ENCODE peak calls at places on chromosomes 6 and 20, in ten cellular contexts. M is fibroblast of lung; E is EL; T is CD4-positive, alpha-beta memory T cell; V is T follicular helper cell; G is endothelial cell; X is EH; W is left ventricle myocardium inferior; L is activated naive CD4-positive, alpha-beta T cell; R is naive thymus-derived CD4-positive, alpha-beta T cell. I is an unnamed sample.

GRCh38 chr6:18121580-18122127 is 823 bp downstream of the NHLRC1 start:
- DNase-seq in R (no peak), T (no peak), M (no peak), V (no peak), E (no peak), W (no peak), G (no peak), L (no peak), X (no peak), I (no peak)

GRCh38 chr6:82298012-82298411 is 50.5 kb upstream of the IBTK start:
- DNase-seq in L (no peak), R (no peak), G (no peak), V (no peak), W (no peak), M (peak), X (peak), T (no peak), E (peak), I (no peak)

GRCh38 chr20:62832212-62832922 is 15.5 kb downstream of the COL9A3 start:
- DNase-seq in G (no peak), T (no peak), X (no peak), M (peak), W (no peak), L (no peak), R (no peak), E (no peak), V (no peak), I (peak)

GRCh38 chr6:125995972-125996580 is 9.7 kb downstream of the TRMT11 start:
- DNase-seq in V (peak), R (peak), M (peak), E (peak), G (peak), L (peak), X (peak), T (peak), W (peak), I (peak)

GRCh38 chr6:166626177-166627038 is 643 bp downstream of the RPS6KA2 start:
- DNase-seq in W (no peak), R (peak), X (peak), V (peak), M (peak), L (no peak), T (peak), E (peak), G (peak), I (peak)

GRCh38 chr20:37137547-37137946 is 41.6 kb upstream of the RPN2 start:
- DNase-seq in L (no peak), T (no peak), X (no peak), W (no peak), R (no peak), M (no peak), G (no peak), E (no peak), V (no peak), I (no peak)

GRCh38 chr6:168709034-168709433 is 268.1 kb downstream of the SMOC2 start:
- DNase-seq in W (no peak), M (no peak), G (no peak), R (no peak), X (no peak), T (no peak), L (no peak), E (no peak), V (no peak), I (no peak)

GRCh38 chr6:3277851-3278416 is 19.2 kb downstream of the PSMG4 start:
- DNase-seq in G (no peak), T (no peak), X (no peak), R (no peak), W (no peak), E (no peak), M (no peak), L (no peak), V (no peak), I (no peak)

GRCh38 chr6:34145161-34146020 is 496 bp downstream of the GRM4 start:
- DNase-seq in G (peak), X (peak), T (peak), L (no peak), W (no peak), M (peak), R (peak), V (no peak), E (peak), I (peak)

GRCh38 chr20:52899221-52899620 is 72.9 kb upstream of the TSHZ2 start:
- DNase-seq in R (no peak), T (no peak), E (no peak), L (no peak), X (no peak), V (no peak), G (no peak), M (no peak), W (no peak), I (no peak)

GRCh38 chr6:140979642-140980091 is 1153.1 kb upstream of the GJE1 start:
- DNase-seq in X (peak), R (no peak), E (peak), M (peak), W (no peak), V (no peak), L (no peak), G (no peak), T (no peak), I (no peak)

GRCh38 chr6:44396968-44397367 is 9.5 kb downstream of the CDC5L start:
- DNase-seq in L (no peak), E (no peak), M (no peak), V (no peak), T (no peak), X (no peak), W (no peak), G (no peak), R (no peak), I (no peak)

GRCh38 chr6:108350528-108350927 is 55.7 kb downstream of the AFG1L start:
- DNase-seq in W (no peak), M (no peak), R (no peak), V (no peak), X (no peak), L (no peak), E (no peak), T (no peak), G (no peak), I (no peak)

GRCh38 chr6:159460476-159460875 is 232.6 kb downstream of the SOD2 start:
- DNase-seq in R (no peak), L (no peak), E (no peak), X (no peak), W (no peak), M (no peak), V (no peak), G (no peak), T (no peak), I (no peak)

GRCh38 chr6:3808759-3809514 is 40.2 kb upstream of the FAM50B start:
- DNase-seq in M (peak), G (no peak), E (peak), V (no peak), T (no peak), L (no peak), R (no peak), W (peak), X (peak), I (no peak)

GRCh38 chr6:70604254-70604653 is 37.5 kb downstream of the SDHAF4 start:
- DNase-seq in X (no peak), E (no peak), M (no peak), G (no peak), L (no peak), W (no peak), T (no peak), V (no peak), R (no peak), I (no peak)

GRCh38 chr6:157313531-157314467 is 9.5 kb downstream of the TMEM242 start:
- DNase-seq in L (no peak), X (no peak), V (no peak), T (no peak), W (no peak), E (no peak), G (no peak), R (no peak), M (no peak), I (no peak)

GRCh38 chr6:11414564-11414963 is 123.0 kb upstream of the TMEM170B start:
- DNase-seq in R (no peak), V (no peak), G (no peak), M (no peak), E (no peak), L (no peak), T (peak), W (no peak), X (no peak), I (no peak)

GRCh38 chr6:5286780-5287179 is 25.5 kb downstream of the FARS2 start:
- DNase-seq in E (no peak), G (no peak), W (no peak), T (no peak), M (no peak), V (no peak), R (no peak), X (no peak), L (no peak), I (no peak)

GRCh38 chr6:166364480-166364879 is 18.3 kb downstream of the MPC1 start:
- DNase-seq in E (no peak), R (no peak), T (no peak), L (no peak), W (no peak), V (no peak), M (peak), X (peak), G (no peak), I (no peak)

I was measured in HL-60.